ENCODE peak calls at places on chromosomes 5 and 9, in seven cellular contexts. A is HepG2, Z is K562, N is GM12878, R is SK-N-SH, I is HCT116, W is H1. V is an unnamed sample.

GRCh38 chr9:35826071-35826701 is 2.3 kb downstream of the FAM221B start:
- DNase-seq in A (peak; percentile 65), Z (peak; percentile 62), N (peak; percentile 69), R (peak; percentile 64), I (peak; percentile 44), W (peak; percentile 58), V (no peak)

GRCh38 chr9:118283488-118283887 is 579.3 kb downstream of the TLR4 start:
- DNase-seq in A (no peak), Z (no peak), N (no peak), R (no peak), I (no peak), W (no peak), V (no peak)

GRCh38 chr9:17653947-17654346 is 75.1 kb downstream of the SH3GL2 start:
- DNase-seq in A (no peak), Z (no peak), N (no peak), R (no peak), I (no peak), W (no peak), V (no peak)

GRCh38 chr5:53008751-53009150 is 19.6 kb downstream of the ITGA2 start:
- DNase-seq in A (no peak), Z (no peak), N (no peak), R (no peak), I (peak; percentile 37), W (no peak), V (no peak)

GRCh38 chr9:87518702-87519335 is 21.2 kb downstream of the DAPK1 start:
- DNase-seq in A (no peak), Z (peak; percentile 90), N (no peak), R (no peak), I (no peak), W (no peak), V (no peak)

GRCh38 chr5:62144395-62145022 is 161.5 kb upstream of the KIF2A start:
- DNase-seq in A (no peak), Z (no peak), N (no peak), R (no peak), I (no peak), W (no peak), V (no peak)

GRCh38 chr5:151174612-151175101 is 17.1 kb upstream of the ANXA6 start:
- DNase-seq in A (no peak), Z (no peak), N (no peak), R (no peak), I (no peak), W (no peak), V (peak; percentile 32)

GRCh38 chr9:71681104-71681707 is 87.1 kb downstream of the CEMIP2 start:
- DNase-seq in A (no peak), Z (no peak), N (no peak), R (no peak), I (no peak), W (no peak), V (no peak)

GRCh38 chr9:94780516-94780950 is 54.0 kb downstream of the AOPEP start:
- DNase-seq in A (no peak), Z (peak; percentile 52), N (no peak), R (peak; percentile 59), I (no peak), W (no peak), V (no peak)

GRCh38 chr9:77648458-77649108 is 461 bp upstream of the GNA14 start:
- DNase-seq in A (no peak), Z (no peak), N (no peak), R (no peak), I (no peak), W (peak; percentile 85), V (no peak)

GRCh38 chr9:112041536-112042243 is 133.4 kb downstream of the SUSD1 start:
- DNase-seq in A (peak; percentile 21), Z (no peak), N (no peak), R (no peak), I (peak; percentile 81), W (peak; percentile 58), V (peak; percentile 66)

GRCh38 chr9:2676466-2676865 is 40.8 kb upstream of the KCNV2 start:
- DNase-seq in A (peak; percentile 13), Z (no peak), N (no peak), R (no peak), I (no peak), W (no peak), V (no peak)

GRCh38 chr9:86720893-86721698 is 226.2 kb downstream of the GAS1 start:
- DNase-seq in A (no peak), Z (no peak), N (no peak), R (no peak), I (no peak), W (no peak), V (no peak)

GRCh38 chr5:88878976-88879375 is 4.0 kb downstream of the MEF2C start:
- DNase-seq in A (no peak), Z (no peak), N (no peak), R (no peak), I (no peak), W (no peak), V (no peak)

GRCh38 chr9:137905740-137906139 is 28.2 kb downstream of the CACNA1B start:
- DNase-seq in A (no peak), Z (no peak), N (no peak), R (peak; percentile 6), I (no peak), W (no peak), V (no peak)

GRCh38 chr5:136192015-136192525 is 892 bp downstream of the SMIM32 start:
- DNase-seq in A (no peak), Z (no peak), N (no peak), R (peak; percentile 43), I (no peak), W (peak; percentile 71), V (no peak)

DNA sequence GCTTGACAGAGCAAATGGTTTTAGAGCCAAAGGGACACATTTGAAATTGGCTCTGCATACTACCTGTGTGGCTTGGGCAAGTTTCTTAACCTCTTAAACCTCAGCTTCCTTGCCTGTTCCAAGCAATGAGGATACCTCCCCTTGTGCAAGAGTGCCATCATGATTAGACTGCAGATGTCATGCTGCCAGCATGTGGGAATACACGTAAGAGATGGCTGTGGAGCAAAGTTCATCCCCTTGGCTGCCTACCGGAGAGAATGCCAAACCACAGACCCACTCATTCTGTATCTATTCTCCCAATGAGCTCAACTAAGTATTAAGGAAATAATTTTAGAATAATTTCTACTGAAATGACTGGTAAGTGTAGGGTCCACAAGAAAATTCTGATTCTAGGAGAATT is 101.3 kb downstream of the WDR41 start:
- DNase-seq in A (peak; percentile 27), Z (no peak), N (no peak), R (no peak), I (no peak), W (no peak), V (no peak)
- H3K27me3 ChIP-seq in A (no peaks in the 10 kb centered on the region), Z (peaks cover 30% of the 10 kb centered on the region), N (no peaks in the 10 kb centered on the region), R (no peaks in the 10 kb centered on the region), I (no peaks in the 10 kb centered on the region), W (no peaks in the 10 kb centered on the region), V (no peaks in the 10 kb centered on the region)

GRCh38 chr5:138470322-138471285 is 5.3 kb downstream of the EGR1 start:
- DNase-seq in A (no peak), Z (no peak), N (no peak), R (peak; percentile 31), I (peak; percentile 87), W (no peak), V (no peak)
- H3K4me1 ChIP-seq in A (peaks cover 52% of the 10 kb centered on the region), Z (peaks cover 19% of the 10 kb centered on the region), N (peaks cover 5% of the 10 kb centered on the region), R (peaks cover 13% of the 10 kb centered on the region), I (peaks cover 15% of the 10 kb centered on the region), W (peaks cover 2% of the 10 kb centered on the region), V (peaks cover 4% of the 10 kb centered on the region)

DNA sequence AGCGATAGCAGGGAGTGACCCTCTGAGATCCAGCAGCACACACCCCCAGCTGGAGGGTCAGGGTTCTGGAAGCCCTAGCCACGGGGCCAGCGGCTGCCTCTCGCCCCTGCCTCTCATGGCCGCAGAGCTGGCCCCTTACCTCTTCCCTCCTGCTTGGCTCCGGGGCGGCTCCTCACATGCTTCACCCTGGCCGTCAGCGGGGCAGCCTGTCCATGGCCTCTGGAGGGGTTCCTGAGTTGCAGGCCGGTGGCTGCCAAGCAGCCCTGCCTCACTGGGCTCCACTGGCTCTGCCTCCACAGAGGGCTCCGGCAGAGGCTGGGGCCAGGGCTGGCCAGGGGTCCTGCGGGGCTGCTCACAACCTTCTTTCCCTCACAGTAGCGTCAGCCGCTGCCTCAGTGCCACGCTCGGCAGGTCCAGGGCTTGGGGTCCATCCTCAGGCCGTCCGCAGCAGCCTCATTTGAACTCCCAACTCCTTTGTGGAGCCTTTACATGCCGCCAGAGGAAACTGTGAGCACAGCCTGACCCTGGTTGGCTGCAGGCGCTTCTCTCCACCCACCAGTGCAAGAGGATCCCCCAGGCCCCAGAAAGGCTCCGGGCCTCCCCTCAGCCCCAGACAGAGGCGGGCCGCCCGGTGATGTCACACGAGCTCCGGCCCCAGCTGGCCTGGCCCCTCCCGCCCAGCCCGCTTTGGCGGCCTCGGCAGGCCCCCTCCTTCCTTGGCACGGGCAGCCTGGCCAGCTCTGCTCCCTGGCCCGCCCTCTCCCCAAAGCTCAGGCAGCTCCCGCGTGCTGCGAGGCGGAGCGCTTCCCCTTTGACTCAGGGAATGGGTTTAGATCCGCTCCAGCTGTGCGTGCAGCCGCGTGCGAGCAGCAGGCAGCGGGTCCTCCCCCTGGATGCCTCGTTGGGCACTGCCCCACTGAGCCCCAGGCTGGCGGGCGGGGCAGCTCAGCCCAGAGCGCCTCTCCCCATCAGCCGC is at the start of gene ANGPTL2:
- DNase-seq in A (peak; percentile 43), Z (no peak), N (no peak), R (peak; percentile 94), I (no peak), W (peak; percentile 90), V (peak; percentile 73)
- TF ChIP-seq YY1 in A (no peak), Z (no peak), N (no peak), R (no peak), I (no peak), W (no peak), V (no peak)

GRCh38 chr5:160311491-160312138 is 749 bp downstream of the CCNJL start:
- DNase-seq in A (no peak), Z (no peak), N (no peak), R (no peak), I (no peak), W (peak; percentile 51), V (no peak)

GRCh38 chr5:160312139-160312959 is at the start of gene CCNJL:
- DNase-seq in A (peak; percentile 52), Z (peak; percentile 12), N (no peak), R (peak; percentile 100), I (no peak), W (peak; percentile 92), V (peak; percentile 35)

GRCh38 chr5:160310910-160311295 is 1.5 kb downstream of the CCNJL start:
- DNase-seq in A (no peak), Z (no peak), N (no peak), R (no peak), I (no peak), W (no peak), V (no peak)

GRCh38 chr5:160315968-160316367 is 3.6 kb upstream of the CCNJL start:
- DNase-seq in A (peak; percentile 85), Z (no peak), N (no peak), R (no peak), I (peak; percentile 68), W (no peak), V (no peak)

DNA sequence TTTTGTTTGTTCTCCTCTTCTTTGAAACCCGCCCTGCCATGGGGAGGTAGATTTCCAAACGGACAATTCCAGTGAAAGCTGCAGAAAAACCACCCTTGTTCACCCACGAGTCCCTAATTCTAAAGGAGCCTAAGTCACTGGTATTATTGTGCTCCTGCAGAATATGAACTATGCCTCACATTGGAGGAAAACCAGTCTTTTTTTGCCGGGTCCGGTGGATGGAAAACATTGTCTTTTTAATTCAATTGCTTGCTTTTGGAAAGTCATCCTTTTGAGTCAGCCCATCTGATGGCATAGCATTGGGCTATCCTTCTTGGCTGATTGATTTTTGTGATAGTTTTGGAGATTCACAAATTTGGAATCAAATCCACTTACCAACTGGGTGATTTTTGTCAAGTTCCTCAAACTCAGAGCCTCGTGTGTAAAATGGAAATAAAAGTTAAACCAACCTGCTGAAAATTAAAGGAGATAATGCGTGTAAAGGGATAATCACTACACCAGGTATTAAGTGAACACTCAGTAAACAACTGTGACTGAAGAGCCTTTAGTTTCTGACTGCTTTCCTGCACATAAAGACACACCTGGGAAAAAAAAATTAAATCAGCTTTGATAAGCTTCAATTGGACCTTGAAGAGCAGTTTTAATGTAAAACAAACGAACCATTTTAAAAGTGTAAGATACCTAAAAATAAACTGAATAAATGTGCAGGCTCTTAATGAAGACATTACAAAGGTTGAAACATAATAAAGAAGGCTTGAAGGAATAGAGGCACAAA is 783 bp upstream of the CCNJL start:
- DNase-seq in A (no peak), Z (no peak), N (no peak), R (peak; percentile 48), I (no peak), W (no peak), V (no peak)
- H3K27me3 ChIP-seq in A (no peaks in the 10 kb centered on the region), Z (peaks cover 55% of the 10 kb centered on the region), N (peaks cover 8% of the 10 kb centered on the region), R (no peaks in the 10 kb centered on the region), I (no peaks in the 10 kb centered on the region), W (no peaks in the 10 kb centered on the region), V (peaks cover 6% of the 10 kb centered on the region)